ENCODE peak calls at places on chromosomes 6 and 20, in ten cellular contexts. One of them, this sample, is unnamed.

GRCh38 chr6:5213851-5214507 is 46.8 kb downstream of the LYRM4 start:
- DNase-seq in aorta: peak
- DNase-seq in LoVo: no peak
- DNase-seq in ecto neural progenitor cell: no peak
- DNase-seq in astrocyte of the spinal cord: peak
- DNase-seq in activated B cell treated with CpG ODN at 0.5 μM for 24 hours: no peak
- DNase-seq in stimulated activated CD4-positive, alpha-beta T cell treated with anti-CD3 and anti-CD28 coated beads, Interleukin-1b, Interleukin-23, amount 100 ng/mL, for 1 hour: no peak
- DNase-seq in fibroblast of mammary gland: peak
- DNase-seq in amniotic stem cell: no peak
- DNase-seq in neural progenitor cell: no peak
- DNase-seq in this sample: no peak

GRCh38 chr6:72788188-72788587 is 166.3 kb downstream of the KCNQ5 start:
- DNase-seq in aorta: no peak
- DNase-seq in LoVo: no peak
- DNase-seq in ecto neural progenitor cell: no peak
- DNase-seq in astrocyte of the spinal cord: peak
- DNase-seq in activated B cell treated with CpG ODN at 0.5 μM for 24 hours: no peak
- DNase-seq in stimulated activated CD4-positive, alpha-beta T cell treated with anti-CD3 and anti-CD28 coated beads, Interleukin-1b, Interleukin-23, amount 100 ng/mL, for 1 hour: no peak
- DNase-seq in fibroblast of mammary gland: peak
- DNase-seq in amniotic stem cell: peak
- DNase-seq in neural progenitor cell: no peak
- DNase-seq in this sample: no peak

GRCh38 chr6:137970368-137970767 is 103.3 kb downstream of the TNFAIP3 start:
- DNase-seq in aorta: no peak
- DNase-seq in LoVo: no peak
- DNase-seq in ecto neural progenitor cell: no peak
- DNase-seq in astrocyte of the spinal cord: no peak
- DNase-seq in activated B cell treated with CpG ODN at 0.5 μM for 24 hours: no peak
- DNase-seq in stimulated activated CD4-positive, alpha-beta T cell treated with anti-CD3 and anti-CD28 coated beads, Interleukin-1b, Interleukin-23, amount 100 ng/mL, for 1 hour: no peak
- DNase-seq in fibroblast of mammary gland: no peak
- DNase-seq in amniotic stem cell: no peak
- DNase-seq in neural progenitor cell: no peak
- DNase-seq in this sample: no peak

GRCh38 chr20:62056377-62056776 is 9.3 kb downstream of the TAF4 start:
- DNase-seq in aorta: no peak
- DNase-seq in LoVo: no peak
- DNase-seq in ecto neural progenitor cell: no peak
- DNase-seq in astrocyte of the spinal cord: no peak
- DNase-seq in activated B cell treated with CpG ODN at 0.5 μM for 24 hours: no peak
- DNase-seq in stimulated activated CD4-positive, alpha-beta T cell treated with anti-CD3 and anti-CD28 coated beads, Interleukin-1b, Interleukin-23, amount 100 ng/mL, for 1 hour: no peak
- DNase-seq in fibroblast of mammary gland: no peak
- DNase-seq in amniotic stem cell: no peak
- DNase-seq in neural progenitor cell: no peak
- DNase-seq in this sample: no peak

GRCh38 chr6:169106176-169106575 is 147.5 kb downstream of the THBS2 start:
- DNase-seq in aorta: no peak
- DNase-seq in LoVo: no peak
- DNase-seq in ecto neural progenitor cell: no peak
- DNase-seq in astrocyte of the spinal cord: no peak
- DNase-seq in activated B cell treated with CpG ODN at 0.5 μM for 24 hours: no peak
- DNase-seq in stimulated activated CD4-positive, alpha-beta T cell treated with anti-CD3 and anti-CD28 coated beads, Interleukin-1b, Interleukin-23, amount 100 ng/mL, for 1 hour: no peak
- DNase-seq in fibroblast of mammary gland: no peak
- DNase-seq in amniotic stem cell: no peak
- DNase-seq in neural progenitor cell: no peak
- DNase-seq in this sample: no peak

GRCh38 chr6:24796616-24797290 is 2.0 kb downstream of the ARMH2 start:
- DNase-seq in aorta: no peak
- DNase-seq in LoVo: no peak
- DNase-seq in ecto neural progenitor cell: no peak
- DNase-seq in astrocyte of the spinal cord: no peak
- DNase-seq in activated B cell treated with CpG ODN at 0.5 μM for 24 hours: no peak
- DNase-seq in stimulated activated CD4-positive, alpha-beta T cell treated with anti-CD3 and anti-CD28 coated beads, Interleukin-1b, Interleukin-23, amount 100 ng/mL, for 1 hour: no peak
- DNase-seq in fibroblast of mammary gland: no peak
- DNase-seq in amniotic stem cell: no peak
- DNase-seq in neural progenitor cell: no peak
- DNase-seq in this sample: no peak

GRCh38 chr6:121305957-121306607 is 28.2 kb downstream of the TBC1D32 start:
- DNase-seq in aorta: no peak
- DNase-seq in LoVo: peak
- DNase-seq in ecto neural progenitor cell: no peak
- DNase-seq in astrocyte of the spinal cord: peak
- DNase-seq in activated B cell treated with CpG ODN at 0.5 μM for 24 hours: no peak
- DNase-seq in stimulated activated CD4-positive, alpha-beta T cell treated with anti-CD3 and anti-CD28 coated beads, Interleukin-1b, Interleukin-23, amount 100 ng/mL, for 1 hour: no peak
- DNase-seq in fibroblast of mammary gland: peak
- DNase-seq in amniotic stem cell: no peak
- DNase-seq in neural progenitor cell: peak
- DNase-seq in this sample: no peak

GRCh38 chr6:169689247-169689646 is 12.6 kb downstream of the WDR27 start:
- DNase-seq in aorta: no peak
- DNase-seq in LoVo: no peak
- DNase-seq in ecto neural progenitor cell: no peak
- DNase-seq in astrocyte of the spinal cord: peak
- DNase-seq in activated B cell treated with CpG ODN at 0.5 μM for 24 hours: no peak
- DNase-seq in stimulated activated CD4-positive, alpha-beta T cell treated with anti-CD3 and anti-CD28 coated beads, Interleukin-1b, Interleukin-23, amount 100 ng/mL, for 1 hour: no peak
- DNase-seq in fibroblast of mammary gland: peak
- DNase-seq in amniotic stem cell: no peak
- DNase-seq in neural progenitor cell: no peak
- DNase-seq in this sample: no peak

GRCh38 chr20:51445591-51445990 is 96.9 kb downstream of the NFATC2 start:
- DNase-seq in aorta: no peak
- DNase-seq in LoVo: no peak
- DNase-seq in ecto neural progenitor cell: no peak
- DNase-seq in astrocyte of the spinal cord: no peak
- DNase-seq in activated B cell treated with CpG ODN at 0.5 μM for 24 hours: no peak
- DNase-seq in stimulated activated CD4-positive, alpha-beta T cell treated with anti-CD3 and anti-CD28 coated beads, Interleukin-1b, Interleukin-23, amount 100 ng/mL, for 1 hour: no peak
- DNase-seq in fibroblast of mammary gland: no peak
- DNase-seq in amniotic stem cell: no peak
- DNase-seq in neural progenitor cell: no peak
- DNase-seq in this sample: no peak

GRCh38 chr20:34634392-34634791 is 42.5 kb downstream of the PIGU start:
- DNase-seq in aorta: no peak
- DNase-seq in LoVo: peak
- DNase-seq in ecto neural progenitor cell: no peak
- DNase-seq in astrocyte of the spinal cord: no peak
- DNase-seq in activated B cell treated with CpG ODN at 0.5 μM for 24 hours: no peak
- DNase-seq in stimulated activated CD4-positive, alpha-beta T cell treated with anti-CD3 and anti-CD28 coated beads, Interleukin-1b, Interleukin-23, amount 100 ng/mL, for 1 hour: no peak
- DNase-seq in fibroblast of mammary gland: no peak
- DNase-seq in amniotic stem cell: no peak
- DNase-seq in neural progenitor cell: no peak
- DNase-seq in this sample: no peak